ENCODE peak calls at places on chromosome 7, in nine cellular contexts. W, X, Q, D, M, Z, I, Y and R are unnamed samples.

GRCh38 chr7:97342512-97342911 is 225.0 kb downstream of the SDHAF3 start:
- DNase-seq in W (no peak), X (no peak), Q (no peak), D (peak), M (no peak), Z (no peak), I (peak), Y (peak), R (no peak)

GRCh38 chr7:29956477-29956836 is 33.1 kb downstream of the SCRN1 start:
- DNase-seq in W (peak), X (no peak), Q (no peak), D (no peak), M (no peak), Z (no peak), I (no peak), Y (no peak), R (no peak)

GRCh38 chr7:79137942-79138341 is 315.5 kb downstream of the MAGI2 start:
- DNase-seq in W (no peak), X (peak), Q (peak), D (peak), M (peak), Z (no peak), I (no peak), Y (no peak), R (peak)

GRCh38 chr7:51224811-51225581 is 91.6 kb downstream of the COBL start:
- DNase-seq in W (peak), X (no peak), Q (no peak), D (no peak), M (no peak), Z (peak), I (peak), Y (peak), R (no peak)

GRCh38 chr7:145928937-145929336 is 187.7 kb upstream of the CNTNAP2 start:
- DNase-seq in W (no peak), X (no peak), Q (no peak), D (no peak), M (no peak), Z (no peak), I (no peak), Y (no peak), R (no peak)

GRCh38 chr7:158325530-158326381 is 261.9 kb downstream of the PTPRN2 start:
- DNase-seq in W (peak), X (no peak), Q (no peak), D (no peak), M (no peak), Z (no peak), I (no peak), Y (peak), R (no peak)

GRCh38 chr7:50650057-50650664 is 85.0 kb upstream of the DDC start:
- DNase-seq in W (no peak), X (no peak), Q (no peak), D (no peak), M (no peak), Z (no peak), I (no peak), Y (no peak), R (no peak)

GRCh38 chr7:37893359-37893758 is 23.3 kb downstream of the SFRP4 start:
- DNase-seq in W (no peak), X (no peak), Q (no peak), D (no peak), M (no peak), Z (no peak), I (no peak), Y (no peak), R (no peak)

GRCh38 chr7:157485361-157485831 is 148.6 kb downstream of the DNAJB6 start:
- DNase-seq in W (no peak), X (no peak), Q (no peak), D (no peak), M (no peak), Z (no peak), I (no peak), Y (no peak), R (no peak)

GRCh38 chr7:70334883-70335282 is 736.6 kb downstream of the AUTS2 start:
- DNase-seq in W (no peak), X (no peak), Q (no peak), D (no peak), M (no peak), Z (no peak), I (no peak), Y (no peak), R (no peak)
- H3K4me3 ChIP-seq in W (no peak), X (no peak), Q (no peak), D (no peak), M (no peak), Z (no peak), I (no peak), Y (no peak), R (no peak)

GRCh38 chr7:25840209-25840792 is 311.7 kb upstream of the NFE2L3 start:
- DNase-seq in W (no peak), X (no peak), Q (no peak), D (no peak), M (peak), Z (no peak), I (no peak), Y (no peak), R (no peak)
- TF ChIP-seq CTCF in W (no peak), X (no peak), Q (no peak), D (no peak), M (no peak), Z (no peak), I (no peak), Y (no peak), R (no peak)

GRCh38 chr7:92716825-92717580 is 119.4 kb downstream of the CDK6 start:
- DNase-seq in W (no peak), X (no peak), Q (no peak), D (no peak), M (no peak), Z (no peak), I (no peak), Y (no peak), R (no peak)
- H3K4me3 ChIP-seq in W (no peak), X (no peak), Q (no peak), D (no peak), M (no peak), Z (no peak), I (peak), Y (no peak), R (no peak)

GRCh38 chr7:132004528-132004927 is 448.1 kb upstream of the PODXL start:
- DNase-seq in W (no peak), X (no peak), Q (peak), D (peak), M (peak), Z (no peak), I (no peak), Y (peak), R (no peak)
- TF ChIP-seq CTCF in W (peak), X (peak), Q (peak), D (peak), M (peak), Z (no peak), I (no peak), Y (peak), R (peak)

DNA sequence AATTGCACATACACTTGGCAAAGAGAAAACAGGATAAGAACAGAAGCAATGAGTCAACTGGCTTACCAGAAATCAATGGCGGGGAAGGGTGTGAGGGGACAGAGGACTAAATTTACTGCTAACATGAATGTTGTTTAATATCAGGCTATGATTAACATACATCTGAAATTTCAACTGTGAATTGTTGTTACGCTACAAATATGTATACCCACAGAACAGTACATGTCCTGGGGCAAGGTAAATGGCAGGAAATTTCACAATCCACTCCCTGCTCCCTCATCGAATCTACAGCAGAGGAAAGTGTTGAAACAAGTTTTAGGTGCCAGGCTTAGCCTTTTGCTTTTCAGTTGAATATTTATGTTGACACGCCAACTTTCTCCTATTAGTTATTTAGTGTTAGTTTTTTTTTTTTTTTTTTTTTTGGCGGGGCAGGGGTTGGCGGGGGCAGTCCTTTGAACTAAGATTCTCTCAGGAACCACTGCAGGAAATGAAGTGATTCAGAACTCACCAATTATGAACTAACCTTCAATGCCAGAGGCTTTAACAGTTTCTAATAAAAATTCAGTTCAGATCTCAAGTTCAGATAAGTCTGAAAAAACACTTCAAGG is 99.0 kb downstream of the UBE2H start:
- DNase-seq in W (no peak), X (no peak), Q (peak), D (peak), M (peak), Z (no peak), I (no peak), Y (no peak), R (no peak)
- H3K4me3 ChIP-seq in W (no peak), X (no peak), Q (no peak), D (no peak), M (no peak), Z (no peak), I (no peak), Y (no peak), R (no peak)